ENCODE peak calls at places on chromosomes 5 and 9, in six cellular contexts. G is GM12864, N is endodermal cell, U is mesothelial cell of epicardium, Z is HFFc6, M is cardiac fibroblast. Y is an unnamed sample.

GRCh38 chr9:69874301-69875060 is 53.9 kb downstream of the CFAP95 start:
- DNase-seq in M (no peak), N (no peak), U (no peak), Z (peak), G (no peak), Y (no peak)

GRCh38 chr5:39977231-39977630 is 552.5 kb upstream of the DAB2 start:
- DNase-seq in M (no peak), N (no peak), U (no peak), Z (no peak), G (no peak), Y (no peak)

GRCh38 chr5:10756539-10756938 is 4.5 kb downstream of the DAP start:
- DNase-seq in G (no peak), N (no peak), U (no peak), Z (peak), M (peak), Y (peak)

GRCh38 chr9:81035171-81035570 is 654.2 kb downstream of the TLE1 start:
- DNase-seq in Z (peak), N (no peak), U (no peak), G (no peak), M (peak), Y (peak)

GRCh38 chr5:65199988-65200668 is 281.6 kb downstream of the ADAMTS6 start:
- DNase-seq in U (no peak), G (no peak), M (peak), N (no peak), Z (peak), Y (peak)

GRCh38 chr9:126442636-126443035 is 116.0 kb downstream of the MVB12B start:
- DNase-seq in Z (no peak), U (no peak), N (no peak), M (no peak), G (no peak), Y (no peak)

GRCh38 chr5:73625905-73626811 is at the start of gene ARHGEF28:
- DNase-seq in M (peak), U (peak), Z (peak), N (peak), G (no peak), Y (peak)

GRCh38 chr5:135498662-135498995 is 37.1 kb downstream of the NEUROG1 start:
- DNase-seq in N (no peak), U (no peak), Z (no peak), M (no peak), G (no peak), Y (no peak)

GRCh38 chr9:84991506-84991855 is 322.0 kb downstream of the NTRK2 start:
- DNase-seq in M (no peak), N (no peak), G (no peak), U (no peak), Z (no peak), Y (no peak)

GRCh38 chr5:156934450-156935211 is 28.4 kb downstream of the TIMD4 start:
- DNase-seq in G (no peak), M (no peak), U (no peak), Z (no peak), N (peak), Y (no peak)

GRCh38 chr5:179836225-179837019 is 15.7 kb downstream of the SQSTM1 start:
- DNase-seq in Z (no peak), M (peak), U (no peak), G (no peak), N (no peak), Y (no peak)

GRCh38 chr9:71518045-71518888 is 250.0 kb downstream of the CEMIP2 start:
- DNase-seq in Z (no peak), G (no peak), N (no peak), U (no peak), M (peak), Y (no peak)

GRCh38 chr5:152688561-152689274 is 283.6 kb upstream of the NMUR2 start:
- DNase-seq in N (no peak), G (no peak), Z (peak), U (no peak), M (peak), Y (no peak)

GRCh38 chr9:73039253-73039915 is 86.5 kb upstream of the ALDH1A1 start:
- DNase-seq in U (no peak), M (peak), Z (peak), G (no peak), N (no peak), Y (no peak)

GRCh38 chr9:137860361-137860760 is 17.2 kb upstream of the CACNA1B start:
- DNase-seq in U (no peak), Z (no peak), M (no peak), N (no peak), G (no peak), Y (no peak)

GRCh38 chr9:69571032-69571431 is 101.1 kb downstream of the APBA1 start:
- DNase-seq in N (no peak), M (no peak), U (no peak), G (no peak), Z (no peak), Y (no peak)

GRCh38 chr5:176542135-176542595 is 5.0 kb upstream of the RNF44 start:
- DNase-seq in U (no peak), M (no peak), G (no peak), N (peak), Z (no peak), Y (no peak)

GRCh38 chr9:96340707-96341106 is 38.7 kb upstream of the HSD17B3 start:
- DNase-seq in U (no peak), Z (no peak), G (no peak), M (no peak), N (no peak), Y (no peak)

GRCh38 chr5:172640822-172641358 is at the start of gene NEURL1B:
- DNase-seq in G (no peak), Z (peak), M (peak), N (peak), U (peak), Y (peak)

GRCh38 chr9:76615149-76615548 is 149.1 kb upstream of the PCA3 start:
- DNase-seq in U (no peak), G (no peak), Z (no peak), N (no peak), M (peak), Y (no peak)

GRCh38 chr9:10045598-10045997 is 567.2 kb downstream of the PTPRD start:
- DNase-seq in M (no peak), G (no peak), U (no peak), Z (peak), N (no peak), Y (no peak)

GRCh38 chr5:154466147-154466546 is 11.9 kb downstream of the HAND1 start:
- DNase-seq in N (no peak), G (no peak), M (no peak), Z (no peak), U (no peak), Y (no peak)

GRCh38 chr5:2529371-2530100 is 221.9 kb downstream of the IRX2 start:
- DNase-seq in Z (no peak), U (no peak), G (no peak), M (no peak), N (no peak), Y (no peak)

GRCh38 chr5:173371400-173371799 is 43.2 kb upstream of the STC2 start:
- DNase-seq in U (no peak), N (no peak), M (no peak), Z (no peak), G (no peak), Y (no peak)

GRCh38 chr9:93184439-93185221 is 691 bp downstream of the WNK2 start:
- DNase-seq in M (no peak), N (peak), Z (no peak), G (no peak), U (peak), Y (no peak)

GRCh38 chr9:85310531-85311070 is 431.2 kb downstream of the AGTPBP1 start:
- DNase-seq in Z (no peak), G (no peak), M (no peak), N (no peak), U (no peak), Y (no peak)

GRCh38 chr5:172607213-172607793 is 33.8 kb upstream of the NEURL1B start:
- DNase-seq in Z (no peak), U (no peak), M (peak), G (no peak), N (no peak), Y (no peak)

GRCh38 chr5:131814990-131815389 is 18.2 kb upstream of the FNIP1 start:
- DNase-seq in Z (peak), M (peak), N (no peak), U (no peak), G (no peak), Y (no peak)

GRCh38 chr5:138542120-138542955 is 698 bp downstream of the ETF1 start:
- DNase-seq in U (peak), Z (no peak), N (peak), G (no peak), M (peak), Y (no peak)

GRCh38 chr9:136606687-136607333 is 55.9 kb upstream of the EGFL7 start:
- DNase-seq in M (no peak), G (no peak), N (no peak), Z (no peak), U (no peak), Y (no peak)

GRCh38 chr5:6193315-6193714 is 185.0 kb downstream of the MED10 start:
- DNase-seq in U (no peak), N (no peak), G (no peak), M (no peak), Z (no peak), Y (no peak)

GRCh38 chr5:130227699-130228098 is 323.4 kb downstream of the CHSY3 start:
- DNase-seq in N (no peak), Z (no peak), M (no peak), G (no peak), U (no peak), Y (no peak)

GRCh38 chr5:9365501-9365900 is 180.4 kb downstream of the SEMA5A start:
- DNase-seq in N (peak), M (no peak), G (no peak), U (no peak), Z (no peak), Y (no peak)

GRCh38 chr9:36793277-36793676 is 220.6 kb downstream of the MELK start:
- DNase-seq in U (no peak), G (no peak), Z (no peak), N (peak), M (no peak), Y (no peak)

GRCh38 chr5:40484495-40484894 is 195.2 kb upstream of the PTGER4 start:
- DNase-seq in M (no peak), Z (no peak), N (no peak), U (no peak), G (no peak), Y (no peak)

GRCh38 chr5:179755022-179755421 is 22.4 kb downstream of the MAML1 start:
- DNase-seq in Z (no peak), N (peak), U (no peak), M (peak), G (no peak), Y (no peak)

GRCh38 chr5:72028382-72028781 is 78.9 kb upstream of the MAP1B start:
- DNase-seq in N (no peak), U (no peak), Z (no peak), M (no peak), G (no peak), Y (no peak)

GRCh38 chr9:32382582-32383320 is 1.7 kb upstream of the ACO1 start:
- DNase-seq in Z (no peak), U (no peak), M (no peak), G (no peak), N (no peak), Y (no peak)

GRCh38 chr9:98418578-98419259 is 163.3 kb upstream of the TBC1D2 start:
- DNase-seq in Z (no peak), N (no peak), M (no peak), U (no peak), G (no peak), Y (no peak)

GRCh38 chr9:98425079-98425478 is 169.6 kb upstream of the TBC1D2 start:
- DNase-seq in G (no peak), Z (no peak), U (no peak), M (no peak), N (no peak), Y (no peak)

GRCh38 chr9:98415782-98416181 is 160.3 kb upstream of the TBC1D2 start:
- DNase-seq in Z (no peak), U (no peak), M (no peak), N (peak), G (no peak), Y (no peak)

GRCh38 chr9:98416294-98416693 is 160.8 kb upstream of the TBC1D2 start:
- DNase-seq in Z (no peak), G (no peak), U (no peak), M (no peak), N (peak), Y (no peak)

GRCh38 chr9:98419260-98419603 is 163.8 kb upstream of the TBC1D2 start:
- DNase-seq in U (no peak), G (no peak), N (no peak), Z (no peak), M (no peak), Y (no peak)
- TF ChIP-seq CTCF in U (no peak), G (no peak), N (peak), Z (peak), M (no peak), Y (no peak)

DNA sequence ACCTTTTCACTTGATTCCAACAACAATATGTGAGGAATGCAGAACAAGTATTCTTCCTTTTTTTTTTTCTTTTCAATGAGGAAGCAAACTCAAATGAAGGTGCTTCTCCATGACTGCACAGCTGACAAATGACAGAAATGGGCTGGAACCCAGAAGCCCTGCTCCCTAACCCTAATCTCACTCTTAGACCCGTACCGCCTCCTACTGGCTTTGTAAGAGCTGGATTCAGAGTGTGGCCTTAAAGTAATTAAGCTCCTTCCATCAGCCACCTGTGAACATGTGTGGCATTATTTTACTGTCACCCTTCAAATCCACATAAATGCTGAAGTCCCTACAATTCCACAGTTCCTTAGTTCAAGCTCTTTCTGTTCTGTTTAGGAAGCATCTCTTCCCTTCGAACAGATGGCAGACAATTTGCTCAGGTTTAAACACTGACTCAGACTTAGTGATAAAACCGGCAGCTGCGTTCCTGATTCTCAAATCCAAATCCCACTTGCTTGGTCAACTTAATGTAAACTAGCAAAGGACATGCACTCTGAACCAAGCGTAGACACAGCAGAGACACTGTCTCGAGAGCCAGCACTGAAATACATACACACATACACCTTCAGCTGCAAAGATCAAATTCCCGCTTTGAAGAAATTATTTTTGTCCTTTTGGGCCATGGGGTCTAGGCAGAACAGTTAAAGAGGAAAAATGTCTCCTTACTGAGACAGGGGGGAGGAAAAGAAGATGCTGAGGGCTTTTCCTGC is 316.7 kb upstream of the TLE4 start:
- DNase-seq in Z (no peak), M (peak), G (no peak), U (no peak), N (peak), Y (no peak)
- TF ChIP-seq CTCF in Z (peak), M (peak), G (peak), U (no peak), N (peak), Y (peak)

DNA sequence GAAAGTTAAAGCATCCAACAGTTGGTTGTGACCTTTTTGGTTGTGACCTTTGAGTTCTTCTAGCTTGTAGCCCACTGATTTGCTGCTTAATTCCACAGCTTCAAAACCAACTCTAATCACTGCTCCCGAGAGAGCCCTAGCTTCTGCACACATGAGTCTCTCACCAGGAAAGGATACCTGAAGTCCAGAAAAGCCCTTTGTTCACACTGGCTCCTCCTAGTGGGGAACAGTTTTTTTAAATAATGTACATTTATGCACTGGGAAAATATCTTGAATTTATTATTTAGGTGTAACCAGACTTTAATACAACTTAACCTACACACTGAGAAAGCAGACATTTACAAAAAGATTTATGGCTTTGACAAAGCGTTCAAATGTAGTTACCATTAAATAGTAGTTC is 120.2 kb upstream of the CCDC152 start:
- DNase-seq in M (peak), N (no peak), G (no peak), Z (no peak), U (no peak), Y (no peak)
- TF ChIP-seq CTCF in M (peak), N (peak), G (peak), Z (peak), U (no peak), Y (peak)

DNA sequence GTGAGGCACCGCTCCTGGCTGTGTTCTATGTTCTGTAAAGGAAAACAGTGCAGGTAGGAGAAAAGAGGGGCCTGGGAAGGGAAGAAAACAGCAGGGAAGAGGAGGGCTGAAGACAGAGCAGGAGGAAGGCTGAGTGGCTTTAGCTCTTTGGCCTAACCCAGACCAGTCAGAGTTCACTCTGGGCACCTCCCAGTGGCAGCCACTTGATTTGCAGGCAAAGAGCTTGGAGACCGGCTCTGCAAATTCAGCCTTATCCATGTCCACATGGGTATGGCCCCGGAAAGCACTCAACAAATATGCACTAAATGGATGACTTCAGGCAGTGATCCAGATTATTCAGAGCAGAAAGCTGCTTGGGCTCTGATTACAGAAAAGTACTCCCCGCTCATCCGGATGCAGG is 4.4 kb upstream of the RNU6ATAC start:
- DNase-seq in U (no peak), M (no peak), Z (no peak), G (no peak), N (peak), Y (no peak)
- TF ChIP-seq CTCF in U (peak), M (no peak), Z (peak), G (peak), N (peak), Y (no peak)

GRCh38 chr9:132546148-132547051 is 36.0 kb upstream of the BARHL1 start:
- DNase-seq in N (peak), M (peak), U (peak), Z (no peak), G (no peak), Y (no peak)
- TF ChIP-seq CTCF in N (peak), M (peak), U (peak), Z (peak), G (peak), Y (peak)

GRCh38 chr5:60687927-60688720 is 11.8 kb downstream of the DEPDC1B start:
- DNase-seq in N (peak), G (no peak), M (peak), Z (peak), U (no peak), Y (no peak)
- TF ChIP-seq CTCF in N (peak), G (peak), M (peak), Z (peak), U (no peak), Y (peak)

DNA sequence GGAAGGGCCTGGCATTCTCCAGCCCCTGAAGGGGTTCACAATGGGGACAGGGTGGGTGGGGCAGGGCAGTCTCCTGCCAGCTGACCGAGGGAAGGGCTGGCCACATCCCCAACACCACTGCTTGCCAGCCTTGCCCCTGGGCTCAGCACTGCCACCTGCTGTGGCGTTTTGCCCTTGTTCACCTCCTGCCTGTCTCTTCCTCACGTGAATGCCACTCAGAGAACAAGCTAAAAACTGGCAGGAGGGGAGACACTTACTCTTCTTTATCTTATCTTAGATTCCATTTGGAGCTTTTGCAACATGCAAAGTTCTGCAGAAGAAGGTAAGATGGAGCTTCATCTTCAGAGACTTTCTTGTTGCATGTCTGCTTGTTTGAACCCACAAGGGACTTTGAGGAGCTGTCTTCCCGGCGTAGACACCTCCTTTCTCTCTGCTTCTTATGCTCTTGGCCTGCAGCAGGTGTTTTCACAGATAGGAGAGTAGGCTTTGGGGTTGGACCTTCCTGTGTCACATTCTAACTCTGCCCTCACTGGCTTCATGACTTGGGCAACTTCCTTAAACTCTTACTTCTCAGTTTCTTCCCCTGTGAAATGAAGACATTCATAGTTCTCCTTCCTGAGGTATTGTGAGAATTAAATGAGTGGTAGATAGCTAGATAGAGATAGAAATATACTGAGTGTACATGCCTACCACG is 4.1 kb downstream of the LRSAM1 start:
- DNase-seq in Z (no peak), M (no peak), N (peak), G (no peak), U (no peak), Y (no peak)
- TF ChIP-seq CTCF in Z (peak), M (peak), N (peak), G (peak), U (no peak), Y (peak)

DNA sequence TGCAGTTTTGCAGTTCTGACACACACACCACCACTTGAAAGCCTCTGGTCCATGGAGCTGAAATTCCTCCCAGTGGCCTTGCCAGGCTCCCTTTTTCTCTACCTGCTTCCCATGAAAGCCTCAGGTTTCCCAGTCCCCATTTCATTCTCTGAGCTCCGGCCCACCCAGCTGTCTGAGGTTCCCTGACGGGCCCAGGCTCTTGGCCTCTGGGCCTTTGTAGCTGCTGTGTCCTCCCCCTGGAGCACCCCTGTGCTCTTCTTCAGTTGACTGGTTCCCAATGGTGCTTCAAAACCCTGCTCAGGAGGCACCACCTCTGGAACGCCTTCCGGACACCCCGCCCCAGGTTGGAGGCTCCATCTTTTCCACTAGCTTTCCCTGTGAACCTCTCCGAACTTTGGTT is 155.9 kb upstream of the SHB start:
- DNase-seq in N (no peak), M (no peak), U (no peak), G (no peak), Z (no peak), Y (no peak)
- TF ChIP-seq CTCF in N (no peak), M (no peak), U (no peak), G (no peak), Z (no peak), Y (no peak)

Y was measured in AG09319.